ENCODE peak calls at places on chromosomes 3 and 15, in seven cellular contexts. M is heart right ventricle; D is neuronal stem cell; U is CD4-positive, alpha-beta memory T cell; B is suprapubic skin; C is naive thymus-derived CD4-positive, alpha-beta T cell; Y is spleen. T is an unnamed sample.
A peak's percentile ranks its signal among the peaks of the same experiment; 100 is the strongest.

GRCh38 chr15:50280271-50280670 is 14.7 kb upstream of the HDC start:
- DNase-seq in M (no peak), C (no peak), U (no peak), D (no peak), B (no peak), Y (no peak), T (no peak)

GRCh38 chr3:159486580-159486979 is 502.1 kb upstream of the IL12A start:
- DNase-seq in U (no peak), Y (no peak), M (no peak), B (no peak), D (no peak), C (no peak), T (no peak)

GRCh38 chr15:88894348-88894818 is 961 bp downstream of the HAPLN3 start:
- DNase-seq in C (peak; percentile 85), B (no peak), M (peak; percentile 63), D (no peak), Y (peak; percentile 91), U (peak; percentile 81), T (peak; percentile 83)

GRCh38 chr15:48285329-48286214 is 45.7 kb upstream of the DUT start:
- DNase-seq in C (peak; percentile 24), B (no peak), Y (no peak), M (no peak), U (peak; percentile 35), D (peak; percentile 65), T (no peak)

GRCh38 chr3:8596706-8597514 is 47.7 kb downstream of the SSUH2 start:
- DNase-seq in C (no peak), B (no peak), Y (no peak), D (no peak), U (no peak), M (no peak), T (no peak)

GRCh38 chr3:120364821-120365220 is 15.7 kb upstream of the LRRC58 start:
- DNase-seq in D (no peak), B (no peak), M (no peak), C (no peak), Y (no peak), U (no peak), T (no peak)

GRCh38 chr3:129240436-129240835 is 9.0 kb upstream of the COPG1 start:
- DNase-seq in M (no peak), Y (no peak), D (no peak), U (no peak), B (no peak), C (no peak), T (no peak)

GRCh38 chr3:67083277-67083676 is 85.2 kb downstream of the KBTBD8 start:
- DNase-seq in C (peak; percentile 73), U (peak; percentile 53), Y (peak; percentile 57), B (no peak), M (no peak), D (no peak), T (peak; percentile 65)

GRCh38 chr15:89330881-89331595 is 3.6 kb downstream of the POLG start:
- DNase-seq in M (no peak), Y (no peak), D (no peak), C (no peak), B (no peak), U (no peak), T (no peak)

GRCh38 chr3:102530443-102531195 is 95.8 kb downstream of the ZPLD1 start:
- DNase-seq in D (no peak), M (no peak), U (no peak), C (no peak), Y (no peak), B (no peak), T (no peak)

GRCh38 chr3:16112910-16113504 is 61.5 kb upstream of the GALNT15 start:
- DNase-seq in D (no peak), Y (no peak), C (no peak), M (no peak), U (no peak), B (no peak), T (no peak)

GRCh38 chr3:179921500-179921899 is 115.2 kb downstream of the PEX5L start:
- DNase-seq in B (no peak), C (no peak), U (no peak), M (no peak), Y (no peak), D (no peak), T (no peak)

GRCh38 chr3:194654443-194654842 is 17.5 kb downstream of the LSG1 start:
- DNase-seq in M (no peak), B (no peak), U (no peak), C (no peak), D (no peak), Y (no peak), T (no peak)

GRCh38 chr3:151356791-151357460 is 27.6 kb upstream of the P2RY13 start:
- DNase-seq in Y (no peak), C (no peak), D (no peak), B (no peak), M (no peak), U (no peak), T (no peak)

GRCh38 chr3:120481056-120481455 is 30.3 kb upstream of the FSTL1 start:
- DNase-seq in B (no peak), Y (no peak), U (no peak), M (no peak), D (no peak), C (no peak), T (no peak)

GRCh38 chr15:51298656-51299055 is 39.7 kb downstream of the CYP19A1 start:
- DNase-seq in B (no peak), Y (no peak), C (no peak), M (no peak), U (no peak), D (no peak), T (no peak)

GRCh38 chr3:143970773-143971366 is 753 bp upstream of the DIPK2A start:
- DNase-seq in M (peak; percentile 52), Y (peak; percentile 94), B (peak; percentile 74), U (no peak), C (peak; percentile 33), D (peak; percentile 65), T (peak; percentile 21)

GRCh38 chr3:142053835-142054234 is 95.5 kb downstream of the TFDP2 start:
- DNase-seq in C (no peak), D (no peak), M (no peak), B (no peak), U (no peak), Y (no peak), T (no peak)

GRCh38 chr3:52428151-52429005 is 16.5 kb downstream of the SEMA3G start:
- DNase-seq in C (peak; percentile 21), D (peak; percentile 53), B (peak; percentile 75), Y (peak; percentile 40), M (no peak), U (peak; percentile 25), T (no peak)

GRCh38 chr3:190436356-190436755 is 13.3 kb downstream of the TMEM207 start:
- DNase-seq in B (no peak), U (no peak), D (no peak), M (no peak), C (no peak), Y (no peak), T (no peak)

GRCh38 chr3:65632409-65632808 is 406.3 kb downstream of the MAGI1 start:
- DNase-seq in M (no peak), C (no peak), D (no peak), Y (no peak), U (no peak), B (no peak), T (no peak)

GRCh38 chr3:65625310-65625709 is 413.4 kb downstream of the MAGI1 start:
- DNase-seq in Y (no peak), M (no peak), C (no peak), B (no peak), D (no peak), U (no peak), T (no peak)

GRCh38 chr3:65633018-65633417 is 405.7 kb downstream of the MAGI1 start:
- DNase-seq in B (no peak), D (no peak), C (no peak), Y (no peak), U (no peak), M (no peak), T (no peak)

GRCh38 chr3:65623362-65623761 is 415.4 kb downstream of the MAGI1 start:
- DNase-seq in U (no peak), B (no peak), D (no peak), C (no peak), M (no peak), Y (no peak), T (no peak)

DNA sequence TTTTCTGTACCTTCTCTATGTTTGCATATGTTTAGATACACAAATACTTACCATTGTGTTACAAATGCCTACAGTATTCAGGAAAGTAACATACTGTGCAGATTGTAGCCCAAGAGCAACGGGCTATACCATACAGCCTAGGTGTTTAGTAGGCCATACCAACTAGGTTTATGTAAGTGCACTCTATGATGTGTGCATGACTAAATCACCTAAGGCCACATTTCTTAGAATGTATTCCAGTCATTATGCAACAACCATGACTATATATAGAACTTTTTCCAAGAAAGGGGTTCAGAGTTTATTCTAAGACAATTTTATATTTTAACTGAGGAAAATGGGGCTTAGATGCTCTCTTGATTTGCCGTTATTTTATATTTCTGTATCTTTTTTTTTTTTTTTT is 411.6 kb downstream of the MAGI1 start:
- DNase-seq in D (no peak), U (no peak), C (no peak), B (no peak), M (no peak), Y (no peak), T (no peak)
- H3K4me3 ChIP-seq in D (no peak overlapping the region), U (no peak overlapping the region), C (no peak overlapping the region), B (no peak overlapping the region), M (no peak overlapping the region), Y (no peak overlapping the region), T (no peak overlapping the region)

GRCh38 chr15:68808770-68809169 is 11.9 kb downstream of the ANP32A start:
- DNase-seq in U (no peak), C (no peak), M (no peak), Y (no peak), D (no peak), B (peak; percentile 16), T (no peak)
- H3K4me3 ChIP-seq in U (no peak overlapping the region), C (no peak overlapping the region), M (no peak overlapping the region), Y (no peak overlapping the region), D (no peak overlapping the region), B (no peak overlapping the region), T (no peak overlapping the region)

GRCh38 chr3:107367353-107367752 is 9.9 kb upstream of the CCDC54 start:
- DNase-seq in D (no peak), M (no peak), Y (no peak), U (peak; percentile 2), C (no peak), B (no peak), T (no peak)
- H3K4me3 ChIP-seq in D (no peak overlapping the region), M (no peak overlapping the region), Y (no peak overlapping the region), U (no peak overlapping the region), C (no peak overlapping the region), B (no peak overlapping the region), T (no peak overlapping the region)

DNA sequence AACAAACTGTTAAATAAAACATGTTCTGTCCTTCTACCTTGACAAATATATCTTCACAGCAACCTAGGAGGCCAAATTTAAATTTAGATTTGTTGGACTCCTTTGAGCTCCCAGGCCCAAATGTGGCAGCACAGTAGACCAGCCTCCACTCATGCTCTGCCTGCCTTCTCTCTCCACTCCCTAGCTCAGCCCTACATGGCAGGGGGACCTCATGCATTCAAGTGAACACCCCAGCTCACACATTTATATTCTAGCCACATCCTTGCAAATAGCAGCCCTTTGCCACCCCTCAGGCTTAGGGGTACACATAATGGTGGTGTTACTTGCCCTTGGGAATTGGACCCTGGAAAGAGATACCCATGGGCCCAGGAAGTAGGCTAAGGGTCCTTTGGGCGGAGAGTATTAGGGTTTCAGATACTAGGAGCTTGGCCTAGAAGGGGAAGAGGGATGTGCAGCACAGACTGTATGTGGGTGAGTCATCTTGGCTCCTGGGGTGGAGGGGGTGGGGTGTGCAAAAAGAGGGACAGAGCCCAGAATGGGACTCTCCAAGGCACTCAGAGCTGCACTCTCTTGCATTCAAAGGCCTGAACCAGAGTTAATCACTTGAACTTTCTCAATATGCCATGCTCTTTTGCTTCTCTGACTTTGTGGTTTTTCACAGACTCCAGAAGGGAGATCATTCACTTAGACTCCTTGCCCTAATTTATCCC is 268.4 kb upstream of the ROPN1 start:
- DNase-seq in M (peak; percentile 32), B (no peak), U (no peak), C (no peak), D (no peak), Y (no peak), T (no peak)
- H3K4me3 ChIP-seq in M (no peak overlapping the region), B (no peak overlapping the region), U (no peak overlapping the region), C (no peak overlapping the region), D (no peak overlapping the region), Y (no peak overlapping the region), T (no peak overlapping the region)